ENCODE peak calls at places on chromosomes 3 and 15, in four cellular contexts. O, N, V and T are unnamed samples.

GRCh38 chr3:194023501-194024280 is 112.3 kb upstream of the HES1 start:
- DNase-seq in O (no peak), N (no peak), V (no peak), T (no peak)

GRCh38 chr3:82586414-82586813 is 825.0 kb upstream of the GBE1 start:
- DNase-seq in O (no peak), N (no peak), V (no peak), T (no peak)

GRCh38 chr15:39448409-39448808 is 132.5 kb upstream of the THBS1 start:
- DNase-seq in O (no peak), N (no peak), V (no peak), T (no peak)

GRCh38 chr3:36647423-36647853 is 116.9 kb downstream of the DCLK3 start:
- DNase-seq in O (no peak), N (no peak), V (no peak), T (no peak)

GRCh38 chr3:196963309-196963953 is 5.2 kb downstream of the PIGZ start:
- DNase-seq in O (no peak), N (no peak), V (no peak), T (no peak)

GRCh38 chr3:128478576-128479506 is 12.2 kb upstream of the DNAJB8 start:
- DNase-seq in O (no peak), N (no peak), V (no peak), T (no peak)

GRCh38 chr3:107269081-107269480 is 108.2 kb upstream of the CCDC54 start:
- DNase-seq in O (no peak), N (no peak), V (no peak), T (no peak)

GRCh38 chr3:140863481-140864084 is 78.1 kb upstream of the SLC25A36 start:
- DNase-seq in O (no peak), N (peak; percentile 42), V (peak; percentile 77), T (peak; percentile 45)

GRCh38 chr15:83747050-83747717 is 93.3 kb downstream of the ADAMTSL3 start:
- DNase-seq in O (no peak), N (no peak), V (peak; percentile 41), T (peak; percentile 10)

GRCh38 chr3:82259994-82260393 is 498.5 kb upstream of the GBE1 start:
- DNase-seq in O (no peak), N (no peak), V (no peak), T (no peak)

GRCh38 chr15:35674873-35675781 is 129.2 kb upstream of the DPH6 start:
- DNase-seq in O (no peak), N (no peak), V (peak; percentile 7), T (no peak)

GRCh38 chr3:170739410-170739809 is 130.6 kb downstream of the RPL22L1 start:
- DNase-seq in O (no peak), N (no peak), V (no peak), T (no peak)

GRCh38 chr15:25362545-25362944 is 76.3 kb downstream of the UBE3A start:
- DNase-seq in O (no peak), N (no peak), V (no peak), T (no peak)

GRCh38 chr3:140708815-140709214 is 31.0 kb downstream of the TRIM42 start:
- DNase-seq in O (no peak), N (no peak), V (no peak), T (no peak)

GRCh38 chr3:186400677-186401076 is 38.6 kb upstream of the DGKG start:
- DNase-seq in O (no peak), N (no peak), V (no peak), T (no peak)

GRCh38 chr3:146503459-146504202 is 34.3 kb upstream of the PLSCR2 start:
- DNase-seq in O (no peak), N (peak; percentile 50), V (peak; percentile 37), T (no peak)

GRCh38 chr3:133412511-133413165 is 12.8 kb downstream of the BFSP2 start:
- DNase-seq in O (peak; percentile 65), N (no peak), V (peak; percentile 26), T (no peak)

GRCh38 chr15:33968224-33968623 is at the start of gene CHRM5:
- DNase-seq in O (no peak), N (no peak), V (no peak), T (no peak)

GRCh38 chr3:38585791-38586420 is 63.6 kb downstream of the SCN5A start:
- DNase-seq in O (no peak), N (peak; percentile 1), V (peak; percentile 0), T (peak; percentile 6)

GRCh38 chr3:12798559-12799179 is 2.2 kb downstream of the CAND2 start:
- DNase-seq in O (no peak), N (no peak), V (no peak), T (peak; percentile 74)

GRCh38 chr3:69567026-69567767 is 172.1 kb upstream of the MITF start:
- DNase-seq in O (no peak), N (no peak), V (no peak), T (no peak)

GRCh38 chr3:124442463-124442862 is 287.8 kb upstream of the UMPS start:
- DNase-seq in O (no peak), N (no peak), V (no peak), T (no peak)
- TF ChIP-seq CTCF in O (no peak), N (no peak), V (no peak), T (no peak)

GRCh38 chr3:18070944-18071343 is 328.5 kb upstream of the TBC1D5 start:
- DNase-seq in O (no peak), N (no peak), V (no peak), T (no peak)
- TF ChIP-seq POLR2A in O (no peak), N (no peak), V (no peak), T (no peak)

DNA sequence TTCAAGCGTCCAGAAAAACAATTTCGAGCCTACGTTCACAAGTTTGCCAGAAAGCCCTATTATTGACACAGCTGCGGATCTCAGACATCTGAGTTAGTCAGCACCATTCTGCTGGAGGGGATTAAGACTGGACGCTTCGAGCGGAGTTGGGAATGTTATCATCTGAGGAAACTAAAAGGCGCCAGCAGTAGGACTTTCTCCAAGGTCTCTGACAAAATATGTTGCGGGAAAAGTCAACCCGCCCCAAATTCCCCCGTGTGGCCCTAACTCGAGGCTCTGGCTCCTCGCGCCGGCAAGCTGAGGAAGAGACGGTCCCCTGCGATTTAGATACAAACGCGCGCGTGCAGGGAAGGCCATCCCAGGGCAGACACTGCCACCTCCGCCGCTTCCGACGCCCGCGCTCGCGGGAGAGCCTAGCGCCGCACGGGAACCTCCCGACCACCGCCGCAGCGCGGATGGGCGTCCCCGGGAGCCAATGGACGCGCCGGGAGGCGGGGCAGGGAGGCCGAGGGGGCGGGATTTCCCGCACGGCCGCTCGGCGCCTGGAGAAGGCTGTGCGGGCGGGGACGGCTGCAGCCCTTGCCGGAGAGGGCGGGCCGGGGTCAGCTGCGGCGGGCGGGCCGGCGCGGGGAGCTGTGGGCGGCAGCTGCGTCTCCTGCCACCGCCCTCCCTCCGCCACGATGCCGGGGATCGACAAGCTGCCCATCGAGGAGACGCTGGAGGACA is at the start of gene APPL1:
- DNase-seq in O (peak; percentile 99), N (peak; percentile 95), V (peak; percentile 91), T (peak; percentile 91)
- TF ChIP-seq CTCF in O (no peak), N (no peak), V (no peak), T (no peak)

GRCh38 chr3:125061646-125062045 is 5.8 kb upstream of the HEG1 start:
- DNase-seq in O (no peak), N (no peak), V (no peak), T (no peak)
- TF ChIP-seq POLR2A in O (no peak), N (no peak), V (no peak), T (no peak)

DNA sequence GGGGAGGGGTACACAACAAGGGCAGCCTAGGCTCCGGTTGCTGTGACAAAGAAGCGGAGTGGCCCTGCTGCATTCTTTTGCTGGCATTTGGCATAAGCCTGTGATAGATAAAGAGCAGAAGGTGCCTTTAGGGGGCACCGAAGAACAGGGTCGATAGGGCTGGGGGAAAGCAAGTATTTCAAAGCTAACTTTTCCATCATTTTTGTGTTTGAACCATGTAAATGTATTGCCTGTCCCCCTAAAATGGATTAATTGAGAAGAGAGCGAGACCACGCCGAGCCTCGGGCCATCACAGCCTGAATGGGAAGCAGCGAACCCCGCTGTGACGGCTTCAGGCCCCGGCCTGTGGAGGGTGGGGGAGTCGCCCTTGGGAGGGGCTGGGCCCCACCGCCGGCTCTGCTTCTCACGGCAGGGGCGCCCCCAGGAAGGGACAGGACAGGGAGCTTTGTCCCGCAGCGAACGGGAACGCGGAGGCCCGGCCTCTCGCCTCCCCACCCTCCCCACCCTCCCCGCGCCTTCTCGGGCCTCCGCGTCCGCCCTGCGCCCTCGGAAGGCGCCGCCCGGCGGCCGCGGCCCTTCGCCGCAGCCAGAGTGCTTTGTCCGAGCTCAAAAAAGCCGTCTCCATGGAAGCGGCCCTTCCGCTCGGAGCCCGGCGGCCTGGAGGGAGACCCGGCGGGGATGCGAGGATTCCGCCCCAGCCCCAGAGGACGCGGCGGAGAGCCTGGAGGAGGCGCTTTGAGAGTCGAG is 32.4 kb upstream of the ALDH1L1 start:
- DNase-seq in O (peak; percentile 91), N (peak; percentile 15), V (peak; percentile 65), T (peak; percentile 41)
- TF ChIP-seq CTCF in O (peak; percentile 48), N (peak; percentile 36), V (peak; percentile 50), T (peak; percentile 51)

GRCh38 chr3:111967651-111968274 is 11.1 kb upstream of the ABHD10 start:
- DNase-seq in O (no peak), N (peak; percentile 85), V (peak; percentile 87), T (peak; percentile 69)
- TF ChIP-seq POLR2A in O (no peak), N (no peak), V (no peak), T (no peak)

DNA sequence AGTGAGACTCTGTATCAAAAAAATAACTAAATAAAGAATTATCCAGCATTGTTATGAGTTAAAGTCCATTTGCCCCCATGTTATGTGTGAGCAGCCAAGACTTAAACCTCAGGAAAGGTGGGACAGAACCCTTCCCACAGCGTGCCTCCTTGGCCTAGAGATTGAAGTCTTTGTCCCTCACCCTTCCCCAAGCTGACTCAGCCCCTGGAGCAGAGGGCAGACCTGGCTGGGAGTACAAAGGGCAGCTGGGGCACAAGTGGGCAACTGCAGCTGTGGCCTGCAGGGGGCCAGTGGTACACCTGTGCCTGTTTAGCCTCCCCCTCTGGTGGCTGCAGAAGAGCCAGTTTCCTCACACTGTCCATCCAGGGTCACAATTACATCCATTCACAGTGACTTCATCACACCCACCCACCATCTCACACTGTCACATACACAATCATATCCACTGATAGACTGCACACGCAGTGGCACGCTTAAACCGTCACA is 940 bp upstream of the ACY1 start:
- DNase-seq in O (no peak), N (peak; percentile 83), V (peak; percentile 65), T (peak; percentile 56)
- TF ChIP-seq CTCF in O (peak; percentile 78), N (peak; percentile 47), V (peak; percentile 17), T (peak; percentile 55)

GRCh38 chr3:51995346-51996156 is at the start of gene RPL29:
- DNase-seq in O (peak; percentile 90), N (peak; percentile 95), V (peak; percentile 95), T (peak; percentile 94)

GRCh38 chr3:51997935-51998596 is 2.4 kb upstream of the RPL29 start:
- DNase-seq in O (no peak), N (no peak), V (no peak), T (no peak)

GRCh38 chr3:51992017-51992682 is 3.5 kb downstream of the RPL29 start:
- DNase-seq in O (no peak), N (no peak), V (no peak), T (no peak)

GRCh38 chr3:51997172-51997571 is 1.5 kb upstream of the RPL29 start:
- DNase-seq in O (no peak), N (no peak), V (no peak), T (no peak)

DNA sequence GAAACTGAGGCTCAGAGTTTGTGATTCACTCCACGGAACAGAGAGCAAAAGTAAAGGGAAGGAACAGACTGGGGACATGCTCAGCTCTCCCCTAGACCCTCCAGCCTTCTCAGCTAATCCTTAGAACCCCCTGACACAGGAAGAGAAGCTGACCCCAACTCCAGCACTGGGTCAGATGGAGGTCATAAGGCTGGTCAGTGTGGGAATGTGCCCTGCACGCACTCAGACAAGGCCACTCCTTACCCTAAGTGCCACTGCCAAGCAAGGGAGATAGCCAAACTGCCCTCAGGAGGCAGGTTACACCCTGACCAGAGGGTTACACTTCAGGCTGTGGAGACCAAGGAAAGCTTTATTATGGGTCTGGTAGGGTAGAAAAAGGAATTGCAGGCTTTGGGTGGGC is 1.2 kb downstream of the RPL29 start:
- DNase-seq in O (no peak), N (no peak), V (no peak), T (no peak)
- TF ChIP-seq POLR2A in O (no peak), N (no peak), V (no peak), T (no peak)

GRCh38 chr3:10136426-10137005 is 5.1 kb upstream of the VHL start:
- DNase-seq in O (peak; percentile 69), N (no peak), V (no peak), T (no peak)
- TF ChIP-seq CTCF in O (no peak), N (no peak), V (no peak), T (no peak)